ENCODE peak calls at places on chromosomes 4 and X, in six cellular contexts. V is ovary, M is adrenal gland, K is aorta, I is endodermal cell, W is breast epithelium. J is an unnamed sample.
A peak's percentile ranks its signal among the peaks of the same experiment; 100 is the strongest.

GRCh38 chr4:6549445-6549844 is 25.5 kb upstream of the MAN2B2 start:
- DNase-seq in M (no peak), I (peak; percentile 81), K (no peak), V (no peak), W (no peak), J (no peak)

GRCh38 chr4:52201705-52202104 is 150.6 kb downstream of the SPATA18 start:
- DNase-seq in W (no peak), M (no peak), I (peak; percentile 64), V (no peak), K (no peak), J (no peak)

GRCh38 chrX:131791608-131792355 is 231.3 kb upstream of the STK26 start:
- DNase-seq in V (no peak), I (no peak), K (no peak), M (no peak), W (no peak), J (no peak)

GRCh38 chr4:120443111-120443510 is 376.5 kb upstream of the MAD2L1 start:
- DNase-seq in K (no peak), I (no peak), V (no peak), W (no peak), M (no peak), J (no peak)

GRCh38 chr4:25531272-25531671 is 124.4 kb upstream of the SLC34A2 start:
- DNase-seq in M (no peak), K (no peak), V (no peak), I (no peak), W (no peak), J (no peak)

GRCh38 chrX:125444659-125445058 is 125.0 kb downstream of the TEX13C start:
- DNase-seq in K (no peak), M (no peak), W (no peak), V (no peak), I (peak; percentile 49), J (no peak)

GRCh38 chr4:4387531-4388311 is 819 bp downstream of the NSG1 start:
- DNase-seq in M (no peak), K (no peak), I (peak; percentile 67), W (no peak), V (peak; percentile 68), J (no peak)

GRCh38 chrX:13899607-13900006 is 82.7 kb upstream of the GPM6B start:
- DNase-seq in W (peak; percentile 72), M (peak; percentile 51), I (no peak), K (peak; percentile 51), V (no peak), J (no peak)

GRCh38 chr4:132614682-132615081 is 534.4 kb upstream of the PCDH10 start:
- DNase-seq in M (no peak), W (no peak), V (no peak), K (no peak), I (no peak), J (no peak)

GRCh38 chrX:109533631-109534030 is 3.0 kb upstream of the NXT2 start:
- DNase-seq in I (no peak), W (no peak), K (no peak), M (peak; percentile 21), V (no peak), J (no peak)

GRCh38 chrX:41559235-41559634 is 112.1 kb downstream of the NYX start:
- DNase-seq in K (no peak), M (no peak), V (no peak), W (no peak), I (no peak), J (no peak)

GRCh38 chr4:83725076-83726074 is 189.5 kb downstream of the GPAT3 start:
- DNase-seq in I (no peak), M (no peak), W (no peak), K (no peak), V (no peak), J (no peak)

GRCh38 chr4:146522098-146522861 is 540 bp upstream of the SLC10A7 start:
- DNase-seq in V (peak; percentile 95), M (peak; percentile 85), K (peak; percentile 94), I (peak; percentile 92), W (peak; percentile 71), J (peak; percentile 92)

GRCh38 chr4:40585201-40585789 is 44.4 kb downstream of the RBM47 start:
- DNase-seq in W (no peak), V (no peak), K (no peak), I (no peak), M (no peak), J (no peak)

GRCh38 chr4:158788608-158789007 is 19.8 kb downstream of the FNIP2 start:
- DNase-seq in W (no peak), V (no peak), K (no peak), M (no peak), I (no peak), J (no peak)

GRCh38 chr4:158782539-158783360 is 13.9 kb downstream of the FNIP2 start:
- DNase-seq in M (no peak), K (no peak), V (no peak), W (no peak), I (no peak), J (no peak)

GRCh38 chr4:158787718-158788441 is 19.1 kb downstream of the FNIP2 start:
- DNase-seq in M (no peak), K (no peak), I (no peak), V (no peak), W (no peak), J (no peak)

GRCh38 chr4:158783775-158784174 is 14.9 kb downstream of the FNIP2 start:
- DNase-seq in M (no peak), W (no peak), I (no peak), K (no peak), V (no peak), J (no peak)

DNA sequence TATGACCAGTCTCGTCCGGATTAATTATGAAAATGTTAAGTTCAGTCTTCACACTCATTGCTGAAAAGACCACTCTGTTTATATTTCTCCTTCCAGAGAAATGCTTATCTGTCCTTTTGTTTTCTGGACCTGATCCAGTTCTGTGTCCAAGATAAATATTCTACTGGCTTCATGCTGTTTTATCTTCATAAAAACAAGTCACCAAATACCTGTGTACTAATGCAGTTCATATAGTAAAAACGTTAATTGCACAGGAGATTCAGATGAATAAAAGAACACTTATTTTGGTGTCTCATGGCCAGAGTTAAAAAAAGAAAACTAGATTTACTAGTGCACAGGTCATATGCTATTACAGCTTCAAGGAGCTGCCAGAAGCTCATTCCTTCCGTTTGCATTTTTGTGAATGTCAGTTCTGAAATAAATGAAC is 17.3 kb downstream of the FNIP2 start:
- DNase-seq in K (no peak), M (no peak), W (no peak), I (no peak), V (no peak), J (no peak)
- H3K4me1 ChIP-seq in K (peaks cover 12% of the 10 kb centered on the region), M (peaks cover 35% of the 10 kb centered on the region), W (peaks cover 9% of the 10 kb centered on the region), I (peaks cover 12% of the 10 kb centered on the region), V (peaks cover 4% of the 10 kb centered on the region), J (peaks cover 81% of the 10 kb centered on the region)

GRCh38 chr4:1879491-1879890 is 8.3 kb downstream of the NSD2 start:
- DNase-seq in M (no peak), W (no peak), I (no peak), V (no peak), K (no peak), J (no peak)
- H3K27ac ChIP-seq in M (no peak overlapping the region), W (no peak overlapping the region), I (peak overlapping the region; percentile 21), V (no peak overlapping the region), K (no peak overlapping the region), J (no peak overlapping the region)

DNA sequence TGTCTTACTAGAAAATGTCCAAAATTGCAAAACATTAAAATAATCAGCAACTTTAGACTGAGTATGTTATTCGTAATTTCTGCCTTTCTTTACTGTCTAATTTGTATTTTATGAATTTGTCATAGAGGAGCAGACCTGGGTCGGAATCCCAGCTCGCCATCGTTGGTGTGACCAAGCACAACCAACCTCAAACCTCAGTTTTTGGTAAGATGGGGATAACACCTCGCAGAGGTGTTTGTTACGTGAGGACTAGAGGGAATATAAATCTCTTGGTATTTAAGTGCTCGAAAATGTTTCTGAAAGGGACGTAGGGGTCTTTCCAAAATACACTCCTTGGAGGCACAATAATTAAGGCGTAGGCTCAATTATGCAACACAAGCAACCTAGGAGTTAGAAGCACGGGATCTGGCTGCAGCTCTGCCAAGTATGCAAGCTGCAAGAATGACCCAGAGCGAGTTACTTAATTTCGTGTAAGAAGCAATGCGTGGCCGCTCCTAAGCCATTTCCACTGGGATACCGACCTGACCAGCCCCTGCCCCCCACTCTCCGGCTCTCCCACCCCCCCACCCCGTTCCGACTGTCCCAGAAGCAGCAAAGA is 602 bp downstream of the ADH5 start:
- DNase-seq in V (peak; percentile 73), M (peak; percentile 74), W (peak; percentile 80), I (no peak), K (peak; percentile 72), J (peak; percentile 65)
- H3K4me1 ChIP-seq in V (peaks cover 7% of the 10 kb centered on the region), M (no peaks in the 10 kb centered on the region), W (no peaks in the 10 kb centered on the region), I (peaks cover 5% of the 10 kb centered on the region), K (no peaks in the 10 kb centered on the region), J (peaks cover 23% of the 10 kb centered on the region)

GRCh38 chr4:94352996-94353395 is 10.4 kb upstream of the HPGDS start:
- DNase-seq in I (no peak), K (no peak), M (no peak), V (no peak), W (no peak), J (no peak)
- H3K27ac ChIP-seq in I (no peak overlapping the region), K (no peak overlapping the region), M (no peak overlapping the region), V (no peak overlapping the region), W (no peak overlapping the region), J (no peak overlapping the region)

GRCh38 chr4:73866236-73866635 is 3.0 kb upstream of the CXCL1 start:
- DNase-seq in I (no peak), W (no peak), K (no peak), V (no peak), M (no peak), J (no peak)

GRCh38 chr4:73867783-73868182 is 1.4 kb upstream of the CXCL1 start:
- DNase-seq in I (peak; percentile 53), V (no peak), M (no peak), W (no peak), K (no peak), J (no peak)

GRCh38 chr4:73869130-73870055 is at the start of gene CXCL1:
- DNase-seq in M (no peak), K (peak; percentile 53), V (peak; percentile 42), W (no peak), I (peak; percentile 83), J (peak; percentile 36)

GRCh38 chr4:73870260-73870659 is 1.1 kb downstream of the CXCL1 start:
- DNase-seq in I (peak; percentile 54), V (no peak), K (peak; percentile 45), W (no peak), M (no peak), J (no peak)

DNA sequence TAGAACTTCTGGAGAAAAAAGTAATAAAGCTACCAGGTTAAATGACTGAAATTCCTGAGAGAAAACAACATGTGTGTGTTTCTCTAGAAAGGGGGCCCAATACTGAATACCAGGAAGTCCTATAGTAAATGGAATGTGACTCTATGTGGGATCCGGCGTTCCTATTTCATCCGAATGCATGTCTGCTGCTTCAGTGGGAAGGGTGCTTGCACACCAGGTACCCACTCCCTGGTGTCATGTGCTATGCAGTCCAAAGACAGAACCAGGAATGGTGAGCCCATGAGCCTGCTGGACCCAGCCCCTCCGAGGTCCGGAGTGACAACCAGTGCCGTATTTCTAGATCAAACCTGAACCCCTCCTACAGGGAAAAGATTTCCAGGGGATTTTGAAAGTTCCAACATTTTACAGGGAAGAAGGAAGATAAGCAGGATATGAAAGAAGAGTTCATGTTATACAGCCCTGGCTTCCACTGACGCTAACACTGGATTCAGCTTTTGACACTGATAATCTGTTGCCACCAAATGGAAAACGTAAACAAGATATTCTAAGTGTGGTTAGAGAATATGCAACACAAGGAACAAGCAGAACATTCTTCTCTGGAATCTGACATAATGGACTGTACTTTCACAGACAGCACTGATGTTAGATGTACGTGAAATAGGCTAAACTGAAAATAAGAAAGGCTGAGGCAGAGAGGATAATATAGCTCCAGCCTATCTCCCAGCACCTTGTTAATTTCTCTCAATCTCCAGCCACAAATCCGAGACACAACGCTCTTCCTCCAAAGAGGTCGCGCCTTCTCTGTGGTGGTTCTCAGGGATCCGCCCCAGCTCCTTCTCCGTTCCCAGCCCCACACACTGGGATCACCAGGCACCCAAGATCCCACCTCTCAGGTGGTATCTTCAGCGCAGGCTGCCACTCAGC is 725 bp upstream of the CXCL1 start:
- DNase-seq in W (no peak), M (no peak), I (no peak), V (no peak), K (no peak), J (no peak)
- H3K4me1 ChIP-seq in W (no peaks in the 10 kb centered on the region), M (peaks cover 6% of the 10 kb centered on the region), I (no peaks in the 10 kb centered on the region), V (peaks cover 4% of the 10 kb centered on the region), K (no peaks in the 10 kb centered on the region), J (no peaks in the 10 kb centered on the region)